ENCODE peak calls at places on chromosomes 6 and 20, in eight cellular contexts. Z is cardiac muscle cell; X is SJCRH30; B is spleen; Q is CD8-positive, alpha-beta T cell; S is Karpas-422; A is AG04450; R is tibial artery. G is an unnamed sample.

GRCh38 chr20:34806255-34806654 is 19.2 kb downstream of the NCOA6 start:
- DNase-seq in S (no peak), Q (no peak), X (no peak), R (no peak), A (no peak), Z (peak), B (no peak), G (no peak)

GRCh38 chr6:42742116-42742894 is 3.6 kb downstream of the TBCC start:
- DNase-seq in A (no peak), S (peak), B (no peak), X (no peak), Z (peak), R (no peak), Q (no peak), G (no peak)

GRCh38 chr20:33653900-33654596 is 8.1 kb upstream of the C20orf144 start:
- DNase-seq in X (peak), A (no peak), R (no peak), B (peak), Q (no peak), Z (no peak), S (peak), G (no peak)

GRCh38 chr20:38926934-38927616 is 858 bp downstream of the FAM83D start:
- DNase-seq in Q (no peak), R (no peak), X (peak), Z (peak), S (peak), A (no peak), B (no peak), G (no peak)

GRCh38 chr6:75775219-75775618 is 26.2 kb downstream of the MYO6 start:
- DNase-seq in Z (peak), Q (no peak), A (no peak), S (no peak), B (no peak), R (no peak), X (peak), G (peak)

GRCh38 chr6:41228616-41229015 is 467 bp downstream of the TREML4 start:
- DNase-seq in X (peak), Z (peak), R (no peak), B (no peak), S (peak), Q (no peak), A (no peak), G (no peak)

GRCh38 chr6:34645627-34646026 is 50.9 kb downstream of the ILRUN start:
- DNase-seq in R (no peak), Q (no peak), A (no peak), B (no peak), S (no peak), X (peak), Z (no peak), G (no peak)

GRCh38 chr6:42361036-42361435 is 90.7 kb downstream of the TRERF1 start:
- DNase-seq in R (no peak), X (no peak), Z (no peak), S (no peak), B (no peak), A (no peak), Q (no peak), G (no peak)

GRCh38 chr6:42268835-42269204 is 51.2 kb upstream of the MRPS10 start:
- DNase-seq in A (no peak), Z (no peak), S (no peak), R (no peak), B (no peak), Q (no peak), X (no peak), G (no peak)

GRCh38 chr6:43276180-43277082 is 21.6 kb upstream of the SLC22A7 start:
- DNase-seq in Q (peak), X (no peak), S (no peak), A (no peak), B (no peak), Z (peak), R (no peak), G (no peak)

GRCh38 chr6:148500402-148500801 is 157.8 kb downstream of the SASH1 start:
- DNase-seq in Z (no peak), B (no peak), X (no peak), A (no peak), S (no peak), R (no peak), Q (no peak), G (no peak)

GRCh38 chr20:16419138-16419715 is 154.0 kb downstream of the KIF16B start:
- DNase-seq in R (no peak), B (no peak), A (no peak), Q (no peak), Z (no peak), S (no peak), X (no peak), G (no peak)

GRCh38 chr6:169861431-169862045 is 110.1 kb downstream of the ERMARD start:
- DNase-seq in B (peak), S (no peak), R (peak), A (no peak), X (no peak), Q (no peak), Z (no peak), G (no peak)

GRCh38 chr6:105402090-105402980 is 547 bp downstream of the PREP start:
- DNase-seq in S (peak), X (peak), A (no peak), Q (peak), Z (peak), R (peak), B (no peak), G (peak)

GRCh38 chr6:37276916-37277509 is 19.1 kb upstream of the TMEM217 start:
- DNase-seq in Q (no peak), S (no peak), A (no peak), Z (no peak), X (no peak), R (no peak), B (no peak), G (no peak)

GRCh38 chr6:144286503-144287393 is 1.6 kb downstream of the UTRN start:
- DNase-seq in X (peak), B (peak), Z (peak), Q (no peak), S (no peak), A (peak), R (peak), G (peak)

GRCh38 chr6:168060521-168060931 is 18.5 kb downstream of the FRMD1 start:
- DNase-seq in X (peak), Z (peak), A (peak), R (peak), S (no peak), B (no peak), Q (no peak), G (peak)

GRCh38 chr6:7155871-7156579 is 48.3 kb downstream of the RREB1 start:
- DNase-seq in X (peak), Q (no peak), A (no peak), S (no peak), Z (no peak), R (no peak), B (no peak), G (no peak)

GRCh38 chr20:37990571-37991151 is 42.6 kb downstream of the TTI1 start:
- DNase-seq in A (peak), R (peak), Z (peak), B (peak), S (no peak), X (no peak), Q (peak), G (peak)

GRCh38 chr6:39357998-39358686 is 35.6 kb upstream of the KCNK16 start:
- DNase-seq in B (peak), Q (no peak), S (no peak), R (no peak), Z (peak), A (peak), X (peak), G (no peak)

GRCh38 chr6:114543696-114544095 is 200.9 kb upstream of the HS3ST5 start:
- DNase-seq in X (no peak), A (no peak), R (no peak), B (no peak), Z (no peak), S (no peak), Q (no peak), G (no peak)

GRCh38 chr6:42009844-42010184 is 40.5 kb upstream of the TAF8 start:
- DNase-seq in R (no peak), Z (no peak), B (peak), S (no peak), Q (no peak), X (no peak), A (no peak), G (no peak)

GRCh38 chr6:128696651-128697391 is 176.4 kb upstream of the PTPRK start:
- DNase-seq in R (no peak), Z (peak), A (peak), X (no peak), S (no peak), Q (no peak), B (no peak), G (no peak)

GRCh38 chr20:41201760-41202159 is 64.4 kb downstream of the PLCG1 start:
- DNase-seq in Q (no peak), B (no peak), Z (no peak), A (no peak), X (no peak), S (no peak), R (no peak), G (no peak)

GRCh38 chr6:4351857-4352669 is 216.7 kb upstream of the ECI2 start:
- DNase-seq in R (peak), S (no peak), B (no peak), Q (no peak), A (peak), X (peak), Z (peak), G (peak)

GRCh38 chr20:43893930-43894329 is 20.7 kb upstream of the TOX2 start:
- DNase-seq in X (no peak), R (no peak), B (no peak), Z (no peak), S (no peak), A (no peak), Q (no peak), G (no peak)

GRCh38 chr20:25177890-25178321 is 17.6 kb upstream of the ENTPD6 start:
- DNase-seq in A (no peak), Z (peak), Q (no peak), B (no peak), S (no peak), R (no peak), X (peak), G (no peak)

GRCh38 chr6:137928286-137928685 is 61.2 kb downstream of the TNFAIP3 start:
- DNase-seq in R (peak), S (no peak), A (no peak), B (peak), X (peak), Z (no peak), Q (no peak), G (peak)

GRCh38 chr20:45857114-45857835 is at the start of the genes ACOT8 and ZSWIM3:
- DNase-seq in X (peak), S (peak), Q (peak), B (peak), Z (peak), R (peak), A (peak), G (peak)
- H3K4me3 ChIP-seq in X (peak), S (peak), Q (peak), B (peak), Z (peak), R (peak), A (peak), G (peak)

GRCh38 chr6:50270427-50270826 is 220.7 kb upstream of the DEFB112 start:
- DNase-seq in S (no peak), A (no peak), B (no peak), Q (no peak), X (peak), Z (no peak), R (no peak), G (no peak)
- H3K27ac ChIP-seq in S (no peak), A (no peak), B (no peak), Q (no peak), X (peak), Z (no peak), R (no peak), G (no peak)

GRCh38 chr20:58839991-58840747 is 10.5 kb downstream of the GNAS-AS1 start:
- DNase-seq in Z (no peak), S (no peak), R (no peak), A (no peak), X (no peak), Q (no peak), B (no peak), G (no peak)

GRCh38 chr20:58840816-58841538 is 9.7 kb downstream of the GNAS-AS1 start:
- DNase-seq in S (no peak), A (no peak), R (no peak), X (no peak), Z (no peak), B (no peak), Q (no peak), G (no peak)

GRCh38 chr20:58842276-58842675 is 8.4 kb downstream of the GNAS-AS1 start:
- DNase-seq in X (no peak), A (no peak), Q (no peak), B (no peak), Z (no peak), R (no peak), S (no peak), G (no peak)

GRCh38 chr20:58843128-58843556 is 7.6 kb downstream of the GNAS-AS1 start:
- DNase-seq in S (no peak), B (no peak), Q (no peak), R (no peak), Z (no peak), A (no peak), X (no peak), G (no peak)

GRCh38 chr20:58841539-58842264 is 9.0 kb downstream of the GNAS-AS1 start:
- DNase-seq in Q (no peak), A (no peak), X (no peak), R (no peak), B (no peak), S (no peak), Z (no peak), G (no peak)
- H3K4me3 ChIP-seq in Q (no peak), A (no peak), X (no peak), R (no peak), B (no peak), S (no peak), Z (no peak), G (no peak)

GRCh38 chr6:28124971-28125353 is 553 bp downstream of the ZSCAN16 start:
- DNase-seq in A (no peak), X (no peak), Z (no peak), Q (no peak), S (no peak), B (no peak), R (no peak), G (no peak)

GRCh38 chr6:28125396-28125795 is 987 bp downstream of the ZSCAN16 start:
- DNase-seq in X (no peak), B (no peak), Q (no peak), R (no peak), S (no peak), A (no peak), Z (no peak), G (no peak)

GRCh38 chr6:28124350-28124970 is at the start of gene ZSCAN16:
- DNase-seq in Z (peak), Q (peak), A (peak), S (peak), R (peak), X (peak), B (peak), G (peak)
- H3K27ac ChIP-seq in Z (no peak), Q (peak), A (no peak), S (peak), R (peak), X (peak), B (peak), G (peak)

GRCh38 chr6:125988280-125988679 is 1.9 kb downstream of the TRMT11 start:
- DNase-seq in R (no peak), B (no peak), A (no peak), X (no peak), Z (no peak), S (no peak), Q (no peak), G (no peak)

GRCh38 chr6:125986295-125986955 is at the start of gene TRMT11:
- DNase-seq in S (peak), A (no peak), Q (peak), Z (peak), B (peak), X (peak), R (peak), G (peak)

GRCh38 chr6:125986956-125987617 is 747 bp downstream of the TRMT11 start:
- DNase-seq in Z (peak), B (no peak), R (no peak), A (no peak), S (peak), Q (no peak), X (no peak), G (no peak)

GRCh38 chr6:125991653-125992052 is 5.3 kb downstream of the TRMT11 start:
- DNase-seq in B (no peak), X (no peak), Q (no peak), A (no peak), Z (no peak), S (no peak), R (no peak), G (no peak)

DNA sequence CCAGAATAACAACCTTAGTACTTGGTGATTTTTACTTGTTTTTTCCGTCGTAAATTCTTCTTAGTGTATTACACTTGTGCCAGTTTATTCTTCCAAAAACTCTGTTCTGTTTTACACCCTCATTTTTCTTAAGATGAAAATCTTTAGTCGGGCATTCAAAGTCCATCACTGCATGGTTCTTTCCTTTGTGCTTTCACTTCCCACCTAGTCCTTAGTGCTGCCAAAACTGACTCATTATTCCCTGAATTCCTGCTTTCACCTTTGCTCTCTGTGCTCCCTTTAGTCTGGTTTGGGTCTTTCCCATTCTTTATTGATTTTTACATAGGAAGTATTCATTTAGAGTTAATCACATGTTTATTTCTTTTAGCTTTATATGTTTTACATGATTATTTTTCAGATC is 3.3 kb downstream of the TRMT11 start:
- DNase-seq in Q (no peak), R (no peak), X (no peak), Z (no peak), A (no peak), S (no peak), B (no peak), G (no peak)
- H3K4me3 ChIP-seq in Q (no peak), R (no peak), X (no peak), Z (no peak), A (no peak), S (peak), B (no peak), G (no peak)

GRCh38 chr6:157981132-157981394 is 600 bp upstream of the SYNJ2 start:
- DNase-seq in X (no peak), B (no peak), R (no peak), S (no peak), Z (no peak), Q (no peak), A (no peak), G (no peak)
- H3K27ac ChIP-seq in X (peak), B (peak), R (peak), S (no peak), Z (no peak), Q (peak), A (peak), G (peak)

G was measured in heart right ventricle.